ENCODE peak calls at places on chromosomes 5 and 9, in four cellular contexts. Q, X, B and S are unnamed samples. For H3K27me3 and H3K4me1, the result is how much of the 10 kb centered on the place peaks cover.

GRCh38 chr5:134000696-134001453 is 3.9 kb downstream of the VDAC1 start:
- DNase-seq in Q (no peak), X (no peak), B (no peak), S (no peak)

GRCh38 chr5:37668524-37669047 is 171.3 kb downstream of the GDNF start:
- DNase-seq in Q (peak), X (peak), B (no peak), S (no peak)

GRCh38 chr9:88672874-88673695 is 138.1 kb downstream of the NXNL2 start:
- DNase-seq in Q (no peak), X (no peak), B (peak), S (no peak)

GRCh38 chr5:117999939-118000549 is 988.3 kb downstream of the DTWD2 start:
- DNase-seq in Q (no peak), X (no peak), B (no peak), S (no peak)

GRCh38 chr5:131082034-131082550 is 83.0 kb downstream of the HINT1 start:
- DNase-seq in Q (no peak), X (no peak), B (no peak), S (no peak)

GRCh38 chr9:117541192-117541591 is 126.3 kb upstream of the ASTN2 start:
- DNase-seq in Q (no peak), X (no peak), B (no peak), S (no peak)

GRCh38 chr5:127072861-127073846 is at the start of gene C5orf63:
- DNase-seq in Q (peak), X (peak), B (no peak), S (peak)

GRCh38 chr5:150440948-150441812 is 8.4 kb downstream of the RPS14 start:
- DNase-seq in Q (no peak), X (no peak), B (no peak), S (no peak)

GRCh38 chr9:20208951-20209350 is 413.3 kb downstream of the MLLT3 start:
- DNase-seq in Q (no peak), X (no peak), B (no peak), S (no peak)

GRCh38 chr9:121298016-121298538 is 30.1 kb downstream of the GSN start:
- DNase-seq in Q (no peak), X (no peak), B (peak), S (no peak)

GRCh38 chr9:114017741-114018715 is 60.1 kb downstream of the AMBP start:
- DNase-seq in Q (no peak), X (peak), B (no peak), S (no peak)

GRCh38 chr5:79829260-79829659 is 139.6 kb downstream of the CMYA5 start:
- DNase-seq in Q (no peak), X (no peak), B (peak), S (no peak)

GRCh38 chr9:14089051-14089798 is 224.7 kb downstream of the NFIB start:
- DNase-seq in Q (no peak), X (no peak), B (no peak), S (no peak)

GRCh38 chr5:116554764-116555163 is 19.9 kb downstream of the SEMA6A start:
- DNase-seq in Q (no peak), X (no peak), B (peak), S (no peak)

GRCh38 chr5:124980174-124980941 is 233.9 kb upstream of the ZNF608 start:
- DNase-seq in Q (no peak), X (no peak), B (peak), S (no peak)

GRCh38 chr5:147635882-147636531 is 126.1 kb upstream of the DPYSL3 start:
- DNase-seq in Q (no peak), X (no peak), B (no peak), S (no peak)

GRCh38 chr9:125243792-125244260 is 2.7 kb upstream of the HSPA5 start:
- DNase-seq in Q (no peak), X (no peak), B (no peak), S (no peak)

GRCh38 chr5:177496111-177497010 is 1.0 kb downstream of the PDLIM7 start:
- DNase-seq in Q (no peak), X (peak), B (peak), S (no peak)

GRCh38 chr5:110651507-110651906 is 75.0 kb downstream of the TMEM232 start:
- DNase-seq in Q (no peak), X (no peak), B (no peak), S (no peak)

GRCh38 chr5:180769821-180770220 is 30.0 kb upstream of the OR2Y1 start:
- DNase-seq in Q (no peak), X (no peak), B (no peak), S (no peak)

GRCh38 chr9:92480332-92480771 is 2.0 kb downstream of the ASPN start:
- DNase-seq in Q (no peak), X (no peak), B (no peak), S (no peak)

GRCh38 chr5:68534131-68534940 is 318.8 kb downstream of the PIK3R1 start:
- DNase-seq in Q (peak), X (peak), B (peak), S (no peak)

GRCh38 chr9:128494108-128494742 is 10.3 kb upstream of the GLE1 start:
- DNase-seq in Q (peak), X (peak), B (no peak), S (no peak)

GRCh38 chr5:137619191-137619870 is 116.6 kb downstream of the KLHL3 start:
- DNase-seq in Q (peak), X (no peak), B (no peak), S (no peak)

GRCh38 chr5:89265511-89266169 is 382.7 kb upstream of the MEF2C start:
- DNase-seq in Q (no peak), X (no peak), B (no peak), S (no peak)

GRCh38 chr5:104018299-104018698 is 455.7 kb upstream of the NUDT12 start:
- DNase-seq in Q (no peak), X (no peak), B (no peak), S (no peak)

GRCh38 chr5:132747064-132747692 is at the start of gene CCNI2:
- DNase-seq in Q (peak), X (peak), B (peak), S (peak)

GRCh38 chr5:59356813-59357381 is 536.6 kb downstream of the PDE4D start:
- DNase-seq in Q (no peak), X (peak), B (peak), S (no peak)

DNA sequence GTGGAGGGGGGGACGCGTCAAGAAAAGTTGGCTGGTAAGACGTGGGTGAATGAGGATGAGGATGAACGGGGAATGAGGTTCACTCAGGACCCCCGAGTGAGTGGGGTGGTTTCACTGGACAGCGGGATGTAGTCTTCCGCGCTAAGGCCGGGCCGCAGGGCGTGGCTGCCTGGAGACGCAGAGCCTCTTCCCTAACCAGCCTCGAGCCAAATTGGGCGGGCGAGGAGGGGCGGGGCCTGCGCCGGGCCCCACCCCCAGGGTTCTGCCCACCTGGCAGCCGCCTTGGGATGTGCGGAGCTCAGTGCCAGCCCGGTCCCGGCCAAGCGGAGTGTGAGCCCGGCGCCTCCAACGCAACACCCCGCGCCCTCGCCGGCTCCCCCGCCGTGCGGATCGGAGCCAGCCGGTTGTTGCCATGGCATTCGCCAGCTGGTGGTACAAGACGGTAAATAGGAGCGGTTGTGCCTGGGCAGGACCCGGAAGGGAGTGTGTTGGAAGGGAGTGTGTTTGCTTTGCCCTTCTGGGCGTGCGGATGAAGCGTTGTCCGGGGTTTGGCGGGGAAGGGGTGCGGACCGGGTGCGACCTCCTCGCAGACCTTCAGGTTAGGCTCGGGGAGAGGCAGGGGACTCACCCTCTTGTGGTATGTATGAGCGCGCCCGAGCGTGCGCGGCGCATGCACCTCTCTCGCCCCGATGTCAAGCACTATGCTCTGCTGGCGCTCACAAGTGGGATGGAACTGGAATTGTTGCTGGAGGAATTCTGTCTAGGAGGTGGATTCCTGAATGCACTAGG is 743 bp downstream of the CAST start:
- DNase-seq in Q (peak), X (peak), B (peak), S (peak)
- H3K27ac ChIP-seq in Q (peak), X (peak), B (no peak), S (peak)

GRCh38 chr9:136662326-136662655 is 425 bp upstream of the EGFL7 start:
- DNase-seq in Q (no peak), X (no peak), B (no peak), S (no peak)

GRCh38 chr9:136664000-136664798 is 1.5 kb downstream of the EGFL7 start:
- DNase-seq in Q (no peak), X (no peak), B (no peak), S (no peak)

GRCh38 chr9:136663311-136663679 is 579 bp downstream of the EGFL7 start:
- DNase-seq in Q (no peak), X (no peak), B (no peak), S (no peak)

GRCh38 chr9:136661641-136662325 is 933 bp upstream of the EGFL7 start:
- DNase-seq in Q (no peak), X (no peak), B (no peak), S (no peak)

GRCh38 chr9:136662656-136663310 is at the start of gene EGFL7:
- DNase-seq in Q (no peak), X (no peak), B (no peak), S (no peak)
- H3K27me3 ChIP-seq in Q (under half), X (half or more), B (under half), S (under half)

GRCh38 chr5:1187950-1188334 is 13.5 kb upstream of the SLC6A19 start:
- DNase-seq in Q (no peak), X (no peak), B (no peak), S (no peak)
- H3K4me1 ChIP-seq in Q (under half), X (under half), B (under half), S (under half)

GRCh38 chr5:135454946-135455345 is 2.8 kb upstream of the TIFAB start:
- DNase-seq in Q (no peak), X (no peak), B (no peak), S (no peak)

GRCh38 chr5:135456238-135457099 is 4.3 kb upstream of the TIFAB start:
- DNase-seq in Q (peak), X (peak), B (no peak), S (no peak)

GRCh38 chr5:135457424-135458071 is 5.4 kb upstream of the TIFAB start:
- DNase-seq in Q (peak), X (peak), B (peak), S (peak)

GRCh38 chr5:135453613-135454012 is 1.5 kb upstream of the TIFAB start:
- DNase-seq in Q (no peak), X (no peak), B (no peak), S (no peak)

GRCh38 chr5:135455876-135456237 is 3.7 kb upstream of the TIFAB start:
- DNase-seq in Q (no peak), X (no peak), B (no peak), S (no peak)
- H3K27ac ChIP-seq in Q (no peak), X (no peak), B (no peak), S (no peak)

GRCh38 chr9:137988701-137989100 is 111.1 kb downstream of the CACNA1B start:
- DNase-seq in Q (no peak), X (peak), B (no peak), S (no peak)

GRCh38 chr9:137987244-137988030 is 109.9 kb downstream of the CACNA1B start:
- DNase-seq in Q (no peak), X (no peak), B (no peak), S (no peak)

GRCh38 chr9:137989999-137990715 is 112.6 kb downstream of the CACNA1B start:
- DNase-seq in Q (no peak), X (peak), B (no peak), S (no peak)

GRCh38 chr9:137988051-137988450 is 110.5 kb downstream of the CACNA1B start:
- DNase-seq in Q (no peak), X (peak), B (no peak), S (no peak)

GRCh38 chr9:137989156-137989555 is 111.6 kb downstream of the CACNA1B start:
- DNase-seq in Q (no peak), X (peak), B (no peak), S (no peak)
- H3K27me3 ChIP-seq in Q (under half), X (half or more), B (under half), S (under half)